ENCODE peak calls at places on chromosomes 4 and X, in seven cellular contexts. E is endodermal cell, A is IMR-90, P is upper lobe of right lung, O is uterus, X is progenitor cell of endocrine pancreas, Q is fibroblast of lung. B is an unnamed sample.

GRCh38 chrX:88438209-88438608 is 308.8 kb upstream of the CPXCR1 start:
- DNase-seq in X (no peak), E (no peak), O (no peak), Q (no peak), A (no peak), P (no peak), B (no peak)

GRCh38 chr4:118770741-118771187 is 65.2 kb downstream of the SEC24D start:
- DNase-seq in O (no peak), P (no peak), X (no peak), A (peak), E (no peak), Q (no peak), B (no peak)

GRCh38 chr4:99998062-99998880 is 48.2 kb upstream of the H2AZ1 start:
- DNase-seq in Q (peak), A (peak), O (no peak), E (no peak), X (no peak), P (no peak), B (peak)

GRCh38 chrX:100636321-100636991 is at the start of gene TSPAN6:
- DNase-seq in Q (peak), O (peak), X (peak), E (peak), P (peak), A (peak), B (peak)

GRCh38 chrX:153744210-153745066 is 19.6 kb upstream of the PLXNB3 start:
- DNase-seq in A (no peak), E (peak), O (no peak), Q (no peak), P (no peak), X (no peak), B (no peak)

GRCh38 chr4:159435561-159436023 is 332.7 kb downstream of the RAPGEF2 start:
- DNase-seq in O (no peak), P (no peak), E (no peak), A (no peak), X (no peak), Q (no peak), B (no peak)

GRCh38 chr4:2172627-2173231 is 69.2 kb downstream of the HAUS3 start:
- DNase-seq in P (no peak), X (no peak), A (no peak), E (no peak), Q (no peak), O (no peak), B (no peak)

GRCh38 chr4:37793562-37793961 is 32.9 kb upstream of the PGM2 start:
- DNase-seq in P (no peak), A (peak), E (no peak), O (no peak), Q (peak), X (no peak), B (no peak)

GRCh38 chrX:105975382-105975781 is 63.1 kb downstream of the SERPINA7 start:
- DNase-seq in A (peak), O (no peak), Q (peak), P (no peak), E (no peak), X (no peak), B (no peak)

GRCh38 chr4:56733352-56733751 is 52.3 kb upstream of the HOPX start:
- DNase-seq in X (no peak), E (no peak), A (no peak), O (no peak), Q (no peak), P (no peak), B (no peak)

GRCh38 chr4:2578106-2578505 is 41.7 kb downstream of the FAM193A start:
- DNase-seq in O (no peak), E (peak), A (no peak), X (no peak), P (no peak), Q (no peak), B (no peak)

GRCh38 chr4:10020871-10021676 is at the start of gene SLC2A9:
- DNase-seq in A (no peak), E (peak), P (no peak), Q (no peak), O (no peak), X (no peak), B (no peak)

GRCh38 chr4:168633071-168633470 is 136.2 kb downstream of the PALLD start:
- DNase-seq in O (no peak), X (no peak), A (no peak), Q (no peak), E (no peak), P (no peak), B (no peak)

GRCh38 chr4:76755756-76756155 is 142.2 kb downstream of the SOWAHB start:
- DNase-seq in O (no peak), X (no peak), P (no peak), Q (no peak), A (no peak), E (no peak), B (no peak)

GRCh38 chr4:2303686-2304320 is 41.9 kb upstream of the MXD4 start:
- DNase-seq in Q (no peak), O (no peak), E (no peak), A (no peak), P (no peak), X (no peak), B (no peak)

GRCh38 chrX:103464774-103465117 is 54.5 kb downstream of the RAB40A start:
- DNase-seq in X (peak), E (peak), P (peak), A (peak), Q (peak), O (peak), B (no peak)

GRCh38 chr4:16609170-16609758 is 289.2 kb downstream of the LDB2 start:
- DNase-seq in O (no peak), A (no peak), P (no peak), X (no peak), E (peak), Q (no peak), B (no peak)

GRCh38 chr4:128608006-128608405 is 201.5 kb upstream of the JADE1 start:
- DNase-seq in A (no peak), Q (no peak), X (no peak), E (no peak), P (no peak), O (no peak), B (no peak)

GRCh38 chrX:82196866-82197265 is 995.0 kb downstream of the SH3BGRL start:
- DNase-seq in E (no peak), Q (no peak), X (no peak), A (no peak), O (no peak), P (no peak), B (no peak)

GRCh38 chr4:79042079-79042674 is 102.9 kb upstream of the PAQR3 start:
- DNase-seq in Q (peak), O (peak), A (peak), X (no peak), E (no peak), P (no peak), B (no peak)

GRCh38 chr4:103095080-103095479 is 4.6 kb downstream of the BDH2 start:
- DNase-seq in Q (no peak), X (no peak), P (no peak), O (no peak), E (no peak), A (no peak), B (no peak)

GRCh38 chr4:140266958-140267568 is 106.4 kb upstream of the SCOC start:
- DNase-seq in A (peak), P (no peak), X (no peak), O (no peak), Q (peak), E (no peak), B (peak)

GRCh38 chrX:20529301-20529700 is 262.6 kb upstream of the RPS6KA3 start:
- DNase-seq in Q (no peak), O (no peak), E (no peak), A (no peak), P (no peak), X (no peak), B (no peak)

GRCh38 chr4:82562553-82562854 is 716 bp upstream of the TMEM150C start:
- DNase-seq in E (peak), O (no peak), P (no peak), X (no peak), A (no peak), Q (no peak), B (no peak)

GRCh38 chr4:158253350-158253980 is 43.2 kb downstream of the TMEM144 start:
- DNase-seq in X (peak), E (peak), P (no peak), Q (peak), O (peak), A (peak), B (peak)

GRCh38 chr4:146095091-146095690 is 80.3 kb upstream of the LSM6 start:
- DNase-seq in O (no peak), E (peak), Q (peak), P (no peak), A (peak), X (peak), B (peak)

GRCh38 chr4:74319506-74319905 is 11.2 kb downstream of the EPGN start:
- DNase-seq in E (no peak), Q (no peak), P (no peak), A (peak), O (no peak), X (no peak), B (no peak)

GRCh38 chrX:22445880-22446279 is 173.2 kb downstream of the CBLL2 start:
- DNase-seq in P (no peak), A (no peak), E (peak), X (no peak), Q (no peak), O (no peak), B (no peak)

GRCh38 chrX:87728024-87728423 is 210.4 kb downstream of the KLHL4 start:
- DNase-seq in X (no peak), P (no peak), E (no peak), Q (no peak), A (no peak), O (no peak), B (no peak)

GRCh38 chr4:173152104-173152503 is 16.5 kb upstream of the GALNT7 start:
- DNase-seq in Q (no peak), P (no peak), O (no peak), X (no peak), E (no peak), A (no peak), B (no peak)

GRCh38 chrX:72621619-72622485 is 49.2 kb upstream of the HDAC8 start:
- DNase-seq in Q (peak), O (no peak), P (no peak), E (no peak), X (no peak), A (peak), B (no peak)

GRCh38 chr4:165199286-165199685 is 8.1 kb upstream of the KLHL2 start:
- DNase-seq in P (no peak), X (no peak), Q (no peak), A (no peak), E (no peak), O (no peak), B (no peak)

GRCh38 chr4:163679189-163679588 is 184.7 kb downstream of the TMA16 start:
- DNase-seq in X (no peak), A (peak), P (no peak), O (no peak), E (no peak), Q (peak), B (no peak)

GRCh38 chr4:13966241-13967195 is 339.0 kb upstream of the BOD1L1 start:
- DNase-seq in A (peak), P (no peak), Q (peak), E (peak), O (no peak), X (no peak), B (no peak)

GRCh38 chr4:2881431-2881830 is 37.8 kb downstream of the ADD1 start:
- DNase-seq in X (no peak), A (peak), P (no peak), Q (no peak), E (no peak), O (no peak), B (no peak)

GRCh38 chr4:76703676-76704075 is 194.3 kb downstream of the SOWAHB start:
- DNase-seq in A (no peak), E (no peak), O (no peak), X (no peak), P (no peak), Q (no peak), B (no peak)

GRCh38 chr4:121950212-121950679 is 1.6 kb downstream of the TRPC3 start:
- DNase-seq in E (peak), Q (peak), A (peak), X (peak), O (peak), P (peak), B (peak)

GRCh38 chrX:40165206-40165605 is 67.4 kb upstream of the BCOR start:
- DNase-seq in A (no peak), O (no peak), X (no peak), E (no peak), Q (no peak), P (no peak), B (no peak)
- TF ChIP-seq CTCF in A (no peak), O (no peak), X (no peak), E (no peak), Q (no peak), P (no peak), B (no peak)

GRCh38 chr4:154549894-154550790 is at the start of gene PLRG1:
- DNase-seq in P (peak), A (peak), X (peak), Q (peak), O (peak), E (peak), B (peak)
- TF ChIP-seq CTCF in P (peak), A (no peak), X (no peak), Q (no peak), O (peak), E (peak), B (no peak)

GRCh38 chr4:186723207-186724047 is at the start of gene FAT1:
- DNase-seq in X (peak), Q (peak), E (peak), O (peak), A (peak), P (peak), B (peak)
- TF ChIP-seq CTCF in X (no peak), Q (no peak), E (no peak), O (no peak), A (no peak), P (no peak), B (no peak)

DNA sequence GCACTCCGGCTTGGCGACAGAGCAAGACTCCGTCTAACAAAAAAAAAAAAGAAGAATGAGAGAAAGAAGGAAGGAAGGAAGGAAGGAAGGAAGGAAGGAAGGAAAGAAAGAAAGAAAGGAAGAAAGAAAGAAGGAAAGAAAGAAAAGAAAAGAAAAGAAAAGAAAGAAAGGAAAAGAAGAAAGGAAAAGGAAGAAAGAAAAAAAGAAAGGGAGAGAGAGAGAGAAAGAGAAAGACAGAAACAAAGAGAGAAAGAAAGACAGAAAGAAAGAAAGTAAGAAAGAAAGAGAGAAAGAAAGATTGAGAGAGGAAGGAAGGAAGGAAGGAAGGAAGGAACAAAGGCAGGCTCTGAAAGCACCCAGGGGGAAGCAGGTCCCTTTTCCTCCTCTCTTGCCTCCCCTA is 336.6 kb upstream of the GATB start:
- DNase-seq in X (no peak), P (no peak), O (no peak), A (no peak), Q (no peak), E (no peak), B (no peak)
- TF ChIP-seq CTCF in X (no peak), P (no peak), O (no peak), A (no peak), Q (no peak), E (no peak), B (no peak)

DNA sequence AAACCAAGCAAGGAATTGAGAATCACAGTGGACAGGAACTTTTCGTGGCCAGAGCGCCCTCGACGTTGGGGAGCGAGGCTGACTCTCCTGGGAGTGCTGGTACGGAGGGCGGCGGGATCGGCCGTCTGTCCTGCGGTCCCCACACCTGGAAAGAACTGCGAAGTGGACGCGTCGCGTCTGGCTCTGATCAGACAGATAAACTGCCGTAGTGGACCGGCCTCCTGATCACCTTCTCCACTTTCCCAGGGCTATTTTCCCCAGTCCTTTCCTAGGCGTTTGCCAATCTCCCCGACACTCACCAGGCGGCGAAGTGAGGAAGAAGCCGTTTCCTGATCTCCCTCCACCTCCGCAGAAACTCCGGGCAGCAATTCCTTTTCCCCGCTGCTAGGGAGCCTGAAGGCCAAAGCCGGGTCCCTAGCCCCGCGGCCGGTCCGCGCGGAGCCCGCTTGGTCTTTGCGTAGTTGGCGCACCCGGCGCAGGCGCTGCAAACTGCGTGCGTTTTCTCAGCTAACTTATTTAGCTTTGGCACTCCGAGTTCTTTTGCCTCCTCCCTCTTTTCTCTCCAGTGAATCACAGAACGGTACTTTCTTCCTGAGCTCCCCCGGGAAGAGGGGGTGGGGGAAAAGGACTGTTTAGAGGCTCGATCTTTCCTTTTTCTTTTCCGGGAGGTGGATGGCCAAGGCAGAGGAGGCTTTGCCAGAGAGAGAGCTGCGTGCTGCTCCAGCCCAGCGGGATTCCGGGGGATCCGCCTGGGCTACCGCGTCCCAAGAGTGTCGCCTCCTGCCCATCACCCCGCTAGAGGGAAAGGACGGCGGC is at the start of gene ARSJ:
- DNase-seq in P (peak), Q (peak), X (peak), O (peak), E (peak), A (peak), B (peak)
- TF ChIP-seq CTCF in P (no peak), Q (peak), X (no peak), O (no peak), E (peak), A (peak), B (peak)

GRCh38 chr4:6612961-6613675 is 27.4 kb upstream of the MRFAP1 start:
- DNase-seq in O (no peak), P (no peak), E (no peak), X (no peak), Q (no peak), A (no peak), B (no peak)

GRCh38 chr4:6608758-6609414 is 31.6 kb upstream of the MRFAP1 start:
- DNase-seq in Q (no peak), O (no peak), X (no peak), A (no peak), P (no peak), E (peak), B (no peak)

GRCh38 chr4:6613676-6614651 is 26.5 kb upstream of the MRFAP1 start:
- DNase-seq in X (no peak), P (no peak), Q (no peak), O (no peak), A (no peak), E (no peak), B (no peak)

GRCh38 chr4:6609415-6610079 is 30.9 kb upstream of the MRFAP1 start:
- DNase-seq in X (no peak), A (no peak), O (no peak), P (no peak), Q (no peak), E (no peak), B (no peak)

GRCh38 chr4:6610856-6611430 is 29.5 kb upstream of the MRFAP1 start:
- DNase-seq in E (no peak), O (no peak), X (no peak), Q (no peak), P (no peak), A (no peak), B (no peak)
- TF ChIP-seq CTCF in E (no peak), O (no peak), X (no peak), Q (no peak), P (no peak), A (no peak), B (no peak)

DNA sequence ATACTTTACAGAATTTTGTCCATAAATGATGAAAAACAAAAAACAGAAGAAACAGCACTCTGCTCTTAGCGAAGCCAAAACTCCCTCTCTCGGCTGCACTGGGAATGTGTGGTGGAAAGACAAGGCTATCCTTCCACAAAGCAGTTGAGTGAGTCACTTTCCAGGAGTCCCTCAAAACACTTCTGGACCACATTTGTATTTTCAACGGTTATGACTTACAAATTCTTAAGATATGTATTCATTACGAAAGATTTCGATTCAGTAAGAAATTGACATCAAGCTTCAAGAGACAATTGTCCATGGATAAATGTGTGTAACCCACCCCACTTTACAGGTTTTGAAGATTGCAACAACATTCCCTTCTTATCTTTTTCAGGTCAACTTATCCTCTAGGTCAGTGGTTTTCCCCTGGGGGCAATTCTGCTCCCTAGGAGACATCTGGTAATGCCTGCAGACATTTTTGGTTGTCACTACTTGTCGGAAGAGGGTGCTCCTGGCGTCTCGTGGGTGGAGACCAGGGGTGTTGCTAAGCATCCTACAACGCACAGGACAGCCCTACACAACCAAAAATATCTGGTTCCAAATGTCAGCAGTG is 66.7 kb upstream of the MTNR1A start:
- DNase-seq in P (no peak), A (peak), Q (peak), X (no peak), O (no peak), E (no peak), B (peak)
- TF ChIP-seq CTCF in P (no peak), A (peak), Q (peak), X (no peak), O (peak), E (no peak), B (peak)